ENCODE peak calls at places on chromosomes 7 and 10, in ten cellular contexts. One of them, this sample, is unnamed.

GRCh38 chr10:42149027-42149700 is 489.2 kb downstream of the ZNF33B start:
- DNase-seq in T-helper 1 cell: peak
- DNase-seq in NCI-H748 treated with DMSO at 0.1 percent for 48 hours: no peak
- DNase-seq in left cardiac atrium: peak
- DNase-seq in stimulated activated CD8-positive, alpha-beta memory T cell treated with anti-CD3 and anti-CD28 coated beads, Interleukin-7, amount 100 ng/mL, for 4 hours: no peak
- DNase-seq in NCI-H2029: no peak
- DNase-seq in PC-3: no peak
- DNase-seq in substantia nigra: no peak
- DNase-seq in activated CD4-positive, CD25-positive, alpha-beta regulatory T cell: no peak
- DNase-seq in activated T-helper 1 cell treated with anti-CD3 and anti-CD28 coated beads, Interleukin-2, amount 50 U/mL, for 16 hours: no peak
- DNase-seq in this sample: no peak

GRCh38 chr10:87642486-87642885 is 17.2 kb upstream of the PAPSS2 start:
- DNase-seq in T-helper 1 cell: no peak
- DNase-seq in NCI-H748 treated with DMSO at 0.1 percent for 48 hours: no peak
- DNase-seq in left cardiac atrium: no peak
- DNase-seq in stimulated activated CD8-positive, alpha-beta memory T cell treated with anti-CD3 and anti-CD28 coated beads, Interleukin-7, amount 100 ng/mL, for 4 hours: no peak
- DNase-seq in NCI-H2029: no peak
- DNase-seq in PC-3: no peak
- DNase-seq in substantia nigra: no peak
- DNase-seq in activated CD4-positive, CD25-positive, alpha-beta regulatory T cell: no peak
- DNase-seq in activated T-helper 1 cell treated with anti-CD3 and anti-CD28 coated beads, Interleukin-2, amount 50 U/mL, for 16 hours: no peak
- DNase-seq in this sample: no peak

GRCh38 chr7:50542132-50542531 is 23.1 kb downstream of the DDC start:
- DNase-seq in T-helper 1 cell: no peak
- DNase-seq in NCI-H748 treated with DMSO at 0.1 percent for 48 hours: no peak
- DNase-seq in left cardiac atrium: no peak
- DNase-seq in stimulated activated CD8-positive, alpha-beta memory T cell treated with anti-CD3 and anti-CD28 coated beads, Interleukin-7, amount 100 ng/mL, for 4 hours: no peak
- DNase-seq in NCI-H2029: no peak
- DNase-seq in PC-3: no peak
- DNase-seq in substantia nigra: no peak
- DNase-seq in activated CD4-positive, CD25-positive, alpha-beta regulatory T cell: no peak
- DNase-seq in activated T-helper 1 cell treated with anti-CD3 and anti-CD28 coated beads, Interleukin-2, amount 50 U/mL, for 16 hours: no peak
- DNase-seq in this sample: no peak

GRCh38 chr10:117342638-117343037 is 32.6 kb downstream of the PDZD8 start:
- DNase-seq in T-helper 1 cell: no peak
- DNase-seq in NCI-H748 treated with DMSO at 0.1 percent for 48 hours: no peak
- DNase-seq in left cardiac atrium: no peak
- DNase-seq in stimulated activated CD8-positive, alpha-beta memory T cell treated with anti-CD3 and anti-CD28 coated beads, Interleukin-7, amount 100 ng/mL, for 4 hours: no peak
- DNase-seq in NCI-H2029: no peak
- DNase-seq in PC-3: peak
- DNase-seq in substantia nigra: no peak
- DNase-seq in activated CD4-positive, CD25-positive, alpha-beta regulatory T cell: no peak
- DNase-seq in activated T-helper 1 cell treated with anti-CD3 and anti-CD28 coated beads, Interleukin-2, amount 50 U/mL, for 16 hours: no peak
- DNase-seq in this sample: peak

GRCh38 chr10:5485290-5485689 is 14.1 kb downstream of the CALML5 start:
- DNase-seq in T-helper 1 cell: no peak
- DNase-seq in NCI-H748 treated with DMSO at 0.1 percent for 48 hours: no peak
- DNase-seq in left cardiac atrium: no peak
- DNase-seq in stimulated activated CD8-positive, alpha-beta memory T cell treated with anti-CD3 and anti-CD28 coated beads, Interleukin-7, amount 100 ng/mL, for 4 hours: no peak
- DNase-seq in NCI-H2029: no peak
- DNase-seq in PC-3: no peak
- DNase-seq in substantia nigra: no peak
- DNase-seq in activated CD4-positive, CD25-positive, alpha-beta regulatory T cell: no peak
- DNase-seq in activated T-helper 1 cell treated with anti-CD3 and anti-CD28 coated beads, Interleukin-2, amount 50 U/mL, for 16 hours: no peak
- DNase-seq in this sample: no peak

GRCh38 chr7:14846405-14846804 is 56.1 kb downstream of the DGKB start:
- DNase-seq in T-helper 1 cell: no peak
- DNase-seq in NCI-H748 treated with DMSO at 0.1 percent for 48 hours: no peak
- DNase-seq in left cardiac atrium: no peak
- DNase-seq in stimulated activated CD8-positive, alpha-beta memory T cell treated with anti-CD3 and anti-CD28 coated beads, Interleukin-7, amount 100 ng/mL, for 4 hours: no peak
- DNase-seq in NCI-H2029: no peak
- DNase-seq in PC-3: no peak
- DNase-seq in substantia nigra: no peak
- DNase-seq in activated CD4-positive, CD25-positive, alpha-beta regulatory T cell: no peak
- DNase-seq in activated T-helper 1 cell treated with anti-CD3 and anti-CD28 coated beads, Interleukin-2, amount 50 U/mL, for 16 hours: no peak
- DNase-seq in this sample: no peak

GRCh38 chr7:77878500-77878899 is 79.9 kb downstream of the PHTF2 start:
- DNase-seq in T-helper 1 cell: no peak
- DNase-seq in NCI-H748 treated with DMSO at 0.1 percent for 48 hours: no peak
- DNase-seq in left cardiac atrium: no peak
- DNase-seq in stimulated activated CD8-positive, alpha-beta memory T cell treated with anti-CD3 and anti-CD28 coated beads, Interleukin-7, amount 100 ng/mL, for 4 hours: no peak
- DNase-seq in NCI-H2029: no peak
- DNase-seq in PC-3: no peak
- DNase-seq in substantia nigra: no peak
- DNase-seq in activated CD4-positive, CD25-positive, alpha-beta regulatory T cell: no peak
- DNase-seq in activated T-helper 1 cell treated with anti-CD3 and anti-CD28 coated beads, Interleukin-2, amount 50 U/mL, for 16 hours: no peak
- DNase-seq in this sample: no peak

GRCh38 chr10:77566914-77567566 is 70.6 kb downstream of the KCNMA1 start:
- DNase-seq in T-helper 1 cell: no peak
- DNase-seq in NCI-H748 treated with DMSO at 0.1 percent for 48 hours: no peak
- DNase-seq in left cardiac atrium: no peak
- DNase-seq in stimulated activated CD8-positive, alpha-beta memory T cell treated with anti-CD3 and anti-CD28 coated beads, Interleukin-7, amount 100 ng/mL, for 4 hours: no peak
- DNase-seq in NCI-H2029: no peak
- DNase-seq in PC-3: no peak
- DNase-seq in substantia nigra: no peak
- DNase-seq in activated CD4-positive, CD25-positive, alpha-beta regulatory T cell: no peak
- DNase-seq in activated T-helper 1 cell treated with anti-CD3 and anti-CD28 coated beads, Interleukin-2, amount 50 U/mL, for 16 hours: no peak
- DNase-seq in this sample: no peak

GRCh38 chr7:97006146-97006950 is 995 bp downstream of the DLX6 start:
- DNase-seq in T-helper 1 cell: no peak
- DNase-seq in NCI-H748 treated with DMSO at 0.1 percent for 48 hours: no peak
- DNase-seq in left cardiac atrium: no peak
- DNase-seq in stimulated activated CD8-positive, alpha-beta memory T cell treated with anti-CD3 and anti-CD28 coated beads, Interleukin-7, amount 100 ng/mL, for 4 hours: no peak
- DNase-seq in NCI-H2029: peak
- DNase-seq in PC-3: no peak
- DNase-seq in substantia nigra: no peak
- DNase-seq in activated CD4-positive, CD25-positive, alpha-beta regulatory T cell: no peak
- DNase-seq in activated T-helper 1 cell treated with anti-CD3 and anti-CD28 coated beads, Interleukin-2, amount 50 U/mL, for 16 hours: no peak
- DNase-seq in this sample: no peak

GRCh38 chr7:3862774-3863173 is 561.7 kb downstream of the SDK1 start:
- DNase-seq in T-helper 1 cell: no peak
- DNase-seq in NCI-H748 treated with DMSO at 0.1 percent for 48 hours: no peak
- DNase-seq in left cardiac atrium: no peak
- DNase-seq in stimulated activated CD8-positive, alpha-beta memory T cell treated with anti-CD3 and anti-CD28 coated beads, Interleukin-7, amount 100 ng/mL, for 4 hours: no peak
- DNase-seq in NCI-H2029: no peak
- DNase-seq in PC-3: no peak
- DNase-seq in substantia nigra: no peak
- DNase-seq in activated CD4-positive, CD25-positive, alpha-beta regulatory T cell: no peak
- DNase-seq in activated T-helper 1 cell treated with anti-CD3 and anti-CD28 coated beads, Interleukin-2, amount 50 U/mL, for 16 hours: no peak
- DNase-seq in this sample: no peak

GRCh38 chr10:25820496-25821415 is 113.3 kb upstream of the MYO3A start:
- DNase-seq in T-helper 1 cell: no peak
- DNase-seq in NCI-H748 treated with DMSO at 0.1 percent for 48 hours: no peak
- DNase-seq in left cardiac atrium: no peak
- DNase-seq in stimulated activated CD8-positive, alpha-beta memory T cell treated with anti-CD3 and anti-CD28 coated beads, Interleukin-7, amount 100 ng/mL, for 4 hours: no peak
- DNase-seq in NCI-H2029: no peak
- DNase-seq in PC-3: no peak
- DNase-seq in substantia nigra: no peak
- DNase-seq in activated CD4-positive, CD25-positive, alpha-beta regulatory T cell: no peak
- DNase-seq in activated T-helper 1 cell treated with anti-CD3 and anti-CD28 coated beads, Interleukin-2, amount 50 U/mL, for 16 hours: no peak
- DNase-seq in this sample: no peak

GRCh38 chr7:159022238-159022993 is 122.3 kb downstream of the VIPR2 start:
- DNase-seq in T-helper 1 cell: no peak
- DNase-seq in NCI-H748 treated with DMSO at 0.1 percent for 48 hours: no peak
- DNase-seq in left cardiac atrium: no peak
- DNase-seq in stimulated activated CD8-positive, alpha-beta memory T cell treated with anti-CD3 and anti-CD28 coated beads, Interleukin-7, amount 100 ng/mL, for 4 hours: no peak
- DNase-seq in NCI-H2029: no peak
- DNase-seq in PC-3: peak
- DNase-seq in substantia nigra: no peak
- DNase-seq in activated CD4-positive, CD25-positive, alpha-beta regulatory T cell: no peak
- DNase-seq in activated T-helper 1 cell treated with anti-CD3 and anti-CD28 coated beads, Interleukin-2, amount 50 U/mL, for 16 hours: no peak
- DNase-seq in this sample: no peak

GRCh38 chr10:27998178-27998953 is 513 bp downstream of the ODAD2 start:
- DNase-seq in T-helper 1 cell: no peak
- DNase-seq in NCI-H748 treated with DMSO at 0.1 percent for 48 hours: no peak
- DNase-seq in left cardiac atrium: peak
- DNase-seq in stimulated activated CD8-positive, alpha-beta memory T cell treated with anti-CD3 and anti-CD28 coated beads, Interleukin-7, amount 100 ng/mL, for 4 hours: no peak
- DNase-seq in NCI-H2029: no peak
- DNase-seq in PC-3: peak
- DNase-seq in substantia nigra: no peak
- DNase-seq in activated CD4-positive, CD25-positive, alpha-beta regulatory T cell: peak
- DNase-seq in activated T-helper 1 cell treated with anti-CD3 and anti-CD28 coated beads, Interleukin-2, amount 50 U/mL, for 16 hours: no peak
- DNase-seq in this sample: no peak

GRCh38 chr7:136251826-136252225 is 274.7 kb upstream of the MTPN start:
- DNase-seq in T-helper 1 cell: no peak
- DNase-seq in NCI-H748 treated with DMSO at 0.1 percent for 48 hours: no peak
- DNase-seq in left cardiac atrium: no peak
- DNase-seq in stimulated activated CD8-positive, alpha-beta memory T cell treated with anti-CD3 and anti-CD28 coated beads, Interleukin-7, amount 100 ng/mL, for 4 hours: no peak
- DNase-seq in NCI-H2029: no peak
- DNase-seq in PC-3: no peak
- DNase-seq in substantia nigra: no peak
- DNase-seq in activated CD4-positive, CD25-positive, alpha-beta regulatory T cell: no peak
- DNase-seq in activated T-helper 1 cell treated with anti-CD3 and anti-CD28 coated beads, Interleukin-2, amount 50 U/mL, for 16 hours: no peak
- DNase-seq in this sample: no peak

GRCh38 chr10:37582237-37582636 is 275.2 kb downstream of the ZNF248 start:
- DNase-seq in T-helper 1 cell: no peak
- DNase-seq in NCI-H748 treated with DMSO at 0.1 percent for 48 hours: no peak
- DNase-seq in left cardiac atrium: no peak
- DNase-seq in stimulated activated CD8-positive, alpha-beta memory T cell treated with anti-CD3 and anti-CD28 coated beads, Interleukin-7, amount 100 ng/mL, for 4 hours: no peak
- DNase-seq in NCI-H2029: no peak
- DNase-seq in PC-3: peak
- DNase-seq in substantia nigra: no peak
- DNase-seq in activated CD4-positive, CD25-positive, alpha-beta regulatory T cell: no peak
- DNase-seq in activated T-helper 1 cell treated with anti-CD3 and anti-CD28 coated beads, Interleukin-2, amount 50 U/mL, for 16 hours: no peak
- DNase-seq in this sample: no peak

GRCh38 chr10:132351611-132352010 is 19.6 kb downstream of the LRRC27 start:
- DNase-seq in T-helper 1 cell: no peak
- DNase-seq in NCI-H748 treated with DMSO at 0.1 percent for 48 hours: no peak
- DNase-seq in left cardiac atrium: no peak
- DNase-seq in stimulated activated CD8-positive, alpha-beta memory T cell treated with anti-CD3 and anti-CD28 coated beads, Interleukin-7, amount 100 ng/mL, for 4 hours: no peak
- DNase-seq in NCI-H2029: no peak
- DNase-seq in PC-3: no peak
- DNase-seq in substantia nigra: no peak
- DNase-seq in activated CD4-positive, CD25-positive, alpha-beta regulatory T cell: no peak
- DNase-seq in activated T-helper 1 cell treated with anti-CD3 and anti-CD28 coated beads, Interleukin-2, amount 50 U/mL, for 16 hours: no peak
- DNase-seq in this sample: no peak

GRCh38 chr10:117477961-117478670 is 64.4 kb upstream of the EMX2 start:
- DNase-seq in T-helper 1 cell: no peak
- DNase-seq in NCI-H748 treated with DMSO at 0.1 percent for 48 hours: no peak
- DNase-seq in left cardiac atrium: no peak
- DNase-seq in stimulated activated CD8-positive, alpha-beta memory T cell treated with anti-CD3 and anti-CD28 coated beads, Interleukin-7, amount 100 ng/mL, for 4 hours: no peak
- DNase-seq in NCI-H2029: no peak
- DNase-seq in PC-3: peak
- DNase-seq in substantia nigra: no peak
- DNase-seq in activated CD4-positive, CD25-positive, alpha-beta regulatory T cell: no peak
- DNase-seq in activated T-helper 1 cell treated with anti-CD3 and anti-CD28 coated beads, Interleukin-2, amount 50 U/mL, for 16 hours: no peak
- DNase-seq in this sample: peak

GRCh38 chr7:64400401-64400800 is 86.6 kb downstream of the ZNF736 start:
- DNase-seq in T-helper 1 cell: no peak
- DNase-seq in NCI-H748 treated with DMSO at 0.1 percent for 48 hours: no peak
- DNase-seq in left cardiac atrium: no peak
- DNase-seq in stimulated activated CD8-positive, alpha-beta memory T cell treated with anti-CD3 and anti-CD28 coated beads, Interleukin-7, amount 100 ng/mL, for 4 hours: no peak
- DNase-seq in NCI-H2029: no peak
- DNase-seq in PC-3: no peak
- DNase-seq in substantia nigra: no peak
- DNase-seq in activated CD4-positive, CD25-positive, alpha-beta regulatory T cell: no peak
- DNase-seq in activated T-helper 1 cell treated with anti-CD3 and anti-CD28 coated beads, Interleukin-2, amount 50 U/mL, for 16 hours: no peak
- DNase-seq in this sample: no peak

GRCh38 chr10:133126431-133127290 is 33.4 kb upstream of the KNDC1 start:
- DNase-seq in T-helper 1 cell: no peak
- DNase-seq in NCI-H748 treated with DMSO at 0.1 percent for 48 hours: no peak
- DNase-seq in left cardiac atrium: peak
- DNase-seq in stimulated activated CD8-positive, alpha-beta memory T cell treated with anti-CD3 and anti-CD28 coated beads, Interleukin-7, amount 100 ng/mL, for 4 hours: no peak
- DNase-seq in NCI-H2029: no peak
- DNase-seq in PC-3: no peak
- DNase-seq in substantia nigra: no peak
- DNase-seq in activated CD4-positive, CD25-positive, alpha-beta regulatory T cell: no peak
- DNase-seq in activated T-helper 1 cell treated with anti-CD3 and anti-CD28 coated beads, Interleukin-2, amount 50 U/mL, for 16 hours: no peak
- DNase-seq in this sample: no peak

GRCh38 chr10:129390726-129391125 is 76.3 kb upstream of the MGMT start:
- DNase-seq in T-helper 1 cell: no peak
- DNase-seq in NCI-H748 treated with DMSO at 0.1 percent for 48 hours: no peak
- DNase-seq in left cardiac atrium: no peak
- DNase-seq in stimulated activated CD8-positive, alpha-beta memory T cell treated with anti-CD3 and anti-CD28 coated beads, Interleukin-7, amount 100 ng/mL, for 4 hours: no peak
- DNase-seq in NCI-H2029: no peak
- DNase-seq in PC-3: no peak
- DNase-seq in substantia nigra: no peak
- DNase-seq in activated CD4-positive, CD25-positive, alpha-beta regulatory T cell: no peak
- DNase-seq in activated T-helper 1 cell treated with anti-CD3 and anti-CD28 coated beads, Interleukin-2, amount 50 U/mL, for 16 hours: no peak
- DNase-seq in this sample: no peak

GRCh38 chr10:46542567-46543323 is 13.7 kb downstream of the GPRIN2 start:
- DNase-seq in T-helper 1 cell: peak
- DNase-seq in NCI-H748 treated with DMSO at 0.1 percent for 48 hours: no peak
- DNase-seq in left cardiac atrium: peak
- DNase-seq in stimulated activated CD8-positive, alpha-beta memory T cell treated with anti-CD3 and anti-CD28 coated beads, Interleukin-7, amount 100 ng/mL, for 4 hours: no peak
- DNase-seq in NCI-H2029: no peak
- DNase-seq in PC-3: no peak
- DNase-seq in substantia nigra: no peak
- DNase-seq in activated CD4-positive, CD25-positive, alpha-beta regulatory T cell: no peak
- DNase-seq in activated T-helper 1 cell treated with anti-CD3 and anti-CD28 coated beads, Interleukin-2, amount 50 U/mL, for 16 hours: peak
- DNase-seq in this sample: no peak

GRCh38 chr7:38105874-38106483 is 72.1 kb upstream of the STARD3NL start:
- DNase-seq in T-helper 1 cell: no peak
- DNase-seq in NCI-H748 treated with DMSO at 0.1 percent for 48 hours: peak
- DNase-seq in left cardiac atrium: no peak
- DNase-seq in stimulated activated CD8-positive, alpha-beta memory T cell treated with anti-CD3 and anti-CD28 coated beads, Interleukin-7, amount 100 ng/mL, for 4 hours: no peak
- DNase-seq in NCI-H2029: peak
- DNase-seq in PC-3: peak
- DNase-seq in substantia nigra: no peak
- DNase-seq in activated CD4-positive, CD25-positive, alpha-beta regulatory T cell: no peak
- DNase-seq in activated T-helper 1 cell treated with anti-CD3 and anti-CD28 coated beads, Interleukin-2, amount 50 U/mL, for 16 hours: no peak
- DNase-seq in this sample: no peak

GRCh38 chr10:113297226-113297625 is 255.6 kb upstream of the HABP2 start:
- DNase-seq in T-helper 1 cell: no peak
- DNase-seq in NCI-H748 treated with DMSO at 0.1 percent for 48 hours: no peak
- DNase-seq in left cardiac atrium: no peak
- DNase-seq in stimulated activated CD8-positive, alpha-beta memory T cell treated with anti-CD3 and anti-CD28 coated beads, Interleukin-7, amount 100 ng/mL, for 4 hours: no peak
- DNase-seq in NCI-H2029: no peak
- DNase-seq in PC-3: peak
- DNase-seq in substantia nigra: no peak
- DNase-seq in activated CD4-positive, CD25-positive, alpha-beta regulatory T cell: no peak
- DNase-seq in activated T-helper 1 cell treated with anti-CD3 and anti-CD28 coated beads, Interleukin-2, amount 50 U/mL, for 16 hours: no peak
- DNase-seq in this sample: no peak

GRCh38 chr10:103759100-103759781 is 96.1 kb downstream of the SH3PXD2A start:
- DNase-seq in T-helper 1 cell: no peak
- DNase-seq in NCI-H748 treated with DMSO at 0.1 percent for 48 hours: no peak
- DNase-seq in left cardiac atrium: no peak
- DNase-seq in stimulated activated CD8-positive, alpha-beta memory T cell treated with anti-CD3 and anti-CD28 coated beads, Interleukin-7, amount 100 ng/mL, for 4 hours: no peak
- DNase-seq in NCI-H2029: no peak
- DNase-seq in PC-3: peak
- DNase-seq in substantia nigra: peak
- DNase-seq in activated CD4-positive, CD25-positive, alpha-beta regulatory T cell: no peak
- DNase-seq in activated T-helper 1 cell treated with anti-CD3 and anti-CD28 coated beads, Interleukin-2, amount 50 U/mL, for 16 hours: no peak
- DNase-seq in this sample: no peak

GRCh38 chr10:13922591-13922990 is 335.8 kb downstream of the PRPF18 start:
- DNase-seq in T-helper 1 cell: no peak
- DNase-seq in NCI-H748 treated with DMSO at 0.1 percent for 48 hours: no peak
- DNase-seq in left cardiac atrium: no peak
- DNase-seq in stimulated activated CD8-positive, alpha-beta memory T cell treated with anti-CD3 and anti-CD28 coated beads, Interleukin-7, amount 100 ng/mL, for 4 hours: no peak
- DNase-seq in NCI-H2029: no peak
- DNase-seq in PC-3: peak
- DNase-seq in substantia nigra: no peak
- DNase-seq in activated CD4-positive, CD25-positive, alpha-beta regulatory T cell: no peak
- DNase-seq in activated T-helper 1 cell treated with anti-CD3 and anti-CD28 coated beads, Interleukin-2, amount 50 U/mL, for 16 hours: no peak
- DNase-seq in this sample: no peak

GRCh38 chr7:129799350-129799955 is 153.3 kb downstream of the UBE2H start:
- DNase-seq in T-helper 1 cell: no peak
- DNase-seq in NCI-H748 treated with DMSO at 0.1 percent for 48 hours: no peak
- DNase-seq in left cardiac atrium: no peak
- DNase-seq in stimulated activated CD8-positive, alpha-beta memory T cell treated with anti-CD3 and anti-CD28 coated beads, Interleukin-7, amount 100 ng/mL, for 4 hours: no peak
- DNase-seq in NCI-H2029: no peak
- DNase-seq in PC-3: no peak
- DNase-seq in substantia nigra: no peak
- DNase-seq in activated CD4-positive, CD25-positive, alpha-beta regulatory T cell: no peak
- DNase-seq in activated T-helper 1 cell treated with anti-CD3 and anti-CD28 coated beads, Interleukin-2, amount 50 U/mL, for 16 hours: no peak
- DNase-seq in this sample: no peak

GRCh38 chr7:111763221-111763791 is 201.0 kb upstream of the IMMP2L start:
- DNase-seq in T-helper 1 cell: no peak
- DNase-seq in NCI-H748 treated with DMSO at 0.1 percent for 48 hours: peak
- DNase-seq in left cardiac atrium: no peak
- DNase-seq in stimulated activated CD8-positive, alpha-beta memory T cell treated with anti-CD3 and anti-CD28 coated beads, Interleukin-7, amount 100 ng/mL, for 4 hours: no peak
- DNase-seq in NCI-H2029: peak
- DNase-seq in PC-3: peak
- DNase-seq in substantia nigra: no peak
- DNase-seq in activated CD4-positive, CD25-positive, alpha-beta regulatory T cell: no peak
- DNase-seq in activated T-helper 1 cell treated with anti-CD3 and anti-CD28 coated beads, Interleukin-2, amount 50 U/mL, for 16 hours: no peak
- DNase-seq in this sample: no peak

GRCh38 chr7:35556532-35557471 is 138.1 kb downstream of the HERPUD2 start:
- DNase-seq in T-helper 1 cell: no peak
- DNase-seq in NCI-H748 treated with DMSO at 0.1 percent for 48 hours: no peak
- DNase-seq in left cardiac atrium: no peak
- DNase-seq in stimulated activated CD8-positive, alpha-beta memory T cell treated with anti-CD3 and anti-CD28 coated beads, Interleukin-7, amount 100 ng/mL, for 4 hours: no peak
- DNase-seq in NCI-H2029: no peak
- DNase-seq in PC-3: no peak
- DNase-seq in substantia nigra: no peak
- DNase-seq in activated CD4-positive, CD25-positive, alpha-beta regulatory T cell: no peak
- DNase-seq in activated T-helper 1 cell treated with anti-CD3 and anti-CD28 coated beads, Interleukin-2, amount 50 U/mL, for 16 hours: no peak
- DNase-seq in this sample: no peak

This sample was measured in keratinocyte.